ENCODE peak calls at places on chromosomes 2 and 18, in five cellular contexts. One of them, this sample, is unnamed. For H3K4me1, the result is how much of the 10 kb centered on the place peaks cover.

GRCh38 chr2:180191352-180192124 is 184.4 kb upstream of the CWC22 start:
- DNase-seq in cardiac muscle cell: peak
- DNase-seq in small intestine: no peak
- DNase-seq in uterus: no peak
- DNase-seq in psoas muscle: no peak
- DNase-seq in this sample: no peak

GRCh38 chr2:128615571-128615970 is 296.9 kb upstream of the HS6ST1 start:
- DNase-seq in psoas muscle: peak
- DNase-seq in small intestine: no peak
- DNase-seq in cardiac muscle cell: no peak
- DNase-seq in uterus: no peak
- DNase-seq in this sample: no peak

GRCh38 chr2:102717308-102718018 is 44.4 kb upstream of the TMEM182 start:
- DNase-seq in cardiac muscle cell: peak
- DNase-seq in small intestine: no peak
- DNase-seq in psoas muscle: peak
- DNase-seq in uterus: no peak
- DNase-seq in this sample: no peak

GRCh38 chr2:219179601-219180465 is 1.8 kb downstream of the RETREG2 start:
- DNase-seq in small intestine: no peak
- DNase-seq in cardiac muscle cell: no peak
- DNase-seq in uterus: no peak
- DNase-seq in psoas muscle: no peak
- DNase-seq in this sample: no peak

GRCh38 chr18:62045316-62045715 is 141.5 kb downstream of the PIGN start:
- DNase-seq in uterus: no peak
- DNase-seq in cardiac muscle cell: no peak
- DNase-seq in small intestine: no peak
- DNase-seq in psoas muscle: no peak
- DNase-seq in this sample: no peak

GRCh38 chr2:227164745-227165350 is 424 bp downstream of the COL4A3 start:
- DNase-seq in uterus: no peak
- DNase-seq in cardiac muscle cell: no peak
- DNase-seq in psoas muscle: peak
- DNase-seq in small intestine: no peak
- DNase-seq in this sample: peak

GRCh38 chr2:35298493-35298892 is 1057.1 kb upstream of the CRIM1 start:
- DNase-seq in uterus: no peak
- DNase-seq in small intestine: no peak
- DNase-seq in psoas muscle: no peak
- DNase-seq in cardiac muscle cell: peak
- DNase-seq in this sample: no peak

GRCh38 chr18:58847383-58848071 is 17.1 kb upstream of the ZNF532 start:
- DNase-seq in cardiac muscle cell: no peak
- DNase-seq in small intestine: peak
- DNase-seq in psoas muscle: peak
- DNase-seq in uterus: no peak
- DNase-seq in this sample: peak

GRCh38 chr18:62339106-62339988 is 14.2 kb downstream of the TNFRSF11A start:
- DNase-seq in uterus: no peak
- DNase-seq in psoas muscle: no peak
- DNase-seq in cardiac muscle cell: peak
- DNase-seq in small intestine: peak
- DNase-seq in this sample: peak

GRCh38 chr2:240999873-241000541 is 1.6 kb downstream of the SNED1 start:
- DNase-seq in uterus: no peak
- DNase-seq in psoas muscle: peak
- DNase-seq in small intestine: no peak
- DNase-seq in cardiac muscle cell: no peak
- DNase-seq in this sample: no peak

GRCh38 chr2:128644156-128644555 is 325.5 kb upstream of the HS6ST1 start:
- DNase-seq in small intestine: no peak
- DNase-seq in cardiac muscle cell: no peak
- DNase-seq in uterus: no peak
- DNase-seq in psoas muscle: no peak
- DNase-seq in this sample: no peak

GRCh38 chr2:70927138-70927537 is 8.6 kb upstream of the ATP6V1B1 start:
- DNase-seq in cardiac muscle cell: no peak
- DNase-seq in uterus: no peak
- DNase-seq in small intestine: no peak
- DNase-seq in psoas muscle: peak
- DNase-seq in this sample: no peak

GRCh38 chr18:58028109-58028784 is 15.8 kb upstream of the NEDD4L start:
- DNase-seq in psoas muscle: no peak
- DNase-seq in small intestine: peak
- DNase-seq in uterus: no peak
- DNase-seq in cardiac muscle cell: no peak
- DNase-seq in this sample: no peak

GRCh38 chr2:31287681-31288080 is 53.7 kb downstream of the EHD3 start:
- DNase-seq in psoas muscle: no peak
- DNase-seq in cardiac muscle cell: peak
- DNase-seq in small intestine: no peak
- DNase-seq in uterus: no peak
- DNase-seq in this sample: no peak

GRCh38 chr18:47436871-47437270 is 185.4 kb upstream of the SKOR2 start:
- DNase-seq in psoas muscle: no peak
- DNase-seq in cardiac muscle cell: no peak
- DNase-seq in small intestine: no peak
- DNase-seq in uterus: no peak
- DNase-seq in this sample: no peak

GRCh38 chr2:237885931-237886701 is 26.7 kb downstream of the RAMP1 start:
- DNase-seq in uterus: peak
- DNase-seq in cardiac muscle cell: peak
- DNase-seq in psoas muscle: peak
- DNase-seq in small intestine: peak
- DNase-seq in this sample: no peak

GRCh38 chr2:8004250-8004681 is 677.6 kb upstream of the ID2 start:
- DNase-seq in psoas muscle: no peak
- DNase-seq in small intestine: peak
- DNase-seq in uterus: peak
- DNase-seq in cardiac muscle cell: peak
- DNase-seq in this sample: peak

GRCh38 chr18:77821892-77822291 is 572.2 kb downstream of the GALR1 start:
- DNase-seq in psoas muscle: no peak
- DNase-seq in uterus: no peak
- DNase-seq in small intestine: no peak
- DNase-seq in cardiac muscle cell: no peak
- DNase-seq in this sample: no peak

GRCh38 chr2:170714156-170715061 is 728 bp upstream of the SP5 start:
- DNase-seq in psoas muscle: peak
- DNase-seq in small intestine: peak
- DNase-seq in uterus: peak
- DNase-seq in cardiac muscle cell: no peak
- DNase-seq in this sample: peak

GRCh38 chr18:24126155-24126947 is 12.5 kb upstream of the CABYR start:
- DNase-seq in psoas muscle: no peak
- DNase-seq in small intestine: no peak
- DNase-seq in cardiac muscle cell: peak
- DNase-seq in uterus: no peak
- DNase-seq in this sample: no peak

GRCh38 chr2:101520246-101520645 is 45.3 kb upstream of the RFX8 start:
- DNase-seq in psoas muscle: no peak
- DNase-seq in cardiac muscle cell: peak
- DNase-seq in small intestine: no peak
- DNase-seq in uterus: no peak
- DNase-seq in this sample: no peak

GRCh38 chr2:24075259-24075658 is 867 bp downstream of the SF3B6 start:
- DNase-seq in uterus: no peak
- DNase-seq in cardiac muscle cell: no peak
- DNase-seq in psoas muscle: no peak
- DNase-seq in small intestine: no peak
- DNase-seq in this sample: no peak
- H3K4me3 ChIP-seq in uterus: peak
- H3K4me3 ChIP-seq in cardiac muscle cell: peak
- H3K4me3 ChIP-seq in psoas muscle: peak
- H3K4me3 ChIP-seq in small intestine: no peak
- H3K4me3 ChIP-seq in this sample: peak

DNA sequence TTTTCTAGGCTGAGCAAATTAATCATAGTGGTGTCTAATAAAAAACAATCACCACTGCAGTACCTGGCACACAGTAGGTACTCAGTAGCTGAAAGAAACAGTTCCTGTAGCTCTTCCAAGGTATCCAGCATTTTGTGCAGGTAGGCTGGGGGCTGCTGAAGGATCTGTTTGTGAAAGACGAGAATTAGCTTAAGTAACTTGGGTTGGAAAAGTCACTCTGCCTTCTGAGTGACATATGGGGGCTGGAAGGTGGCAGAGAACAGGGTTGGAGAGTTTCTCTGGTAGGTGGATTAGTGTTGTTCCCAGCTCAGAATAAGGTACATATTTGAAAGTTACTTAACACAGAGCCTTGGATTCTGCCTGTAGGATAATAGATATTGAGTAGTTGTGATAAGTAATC is 72.8 kb downstream of the FMNL2 start:
- DNase-seq in uterus: no peak
- DNase-seq in psoas muscle: no peak
- DNase-seq in small intestine: no peak
- DNase-seq in cardiac muscle cell: no peak
- DNase-seq in this sample: no peak
- H3K27ac ChIP-seq in uterus: no peak
- H3K27ac ChIP-seq in psoas muscle: peak
- H3K27ac ChIP-seq in small intestine: no peak
- H3K27ac ChIP-seq in cardiac muscle cell: peak
- H3K27ac ChIP-seq in this sample: peak

GRCh38 chr2:159133795-159134194 is 152.7 kb downstream of the WDSUB1 start:
- DNase-seq in psoas muscle: no peak
- DNase-seq in small intestine: no peak
- DNase-seq in cardiac muscle cell: peak
- DNase-seq in uterus: no peak
- DNase-seq in this sample: no peak
- H3K4me1 ChIP-seq in psoas muscle: under half
- H3K4me1 ChIP-seq in small intestine: under half
- H3K4me1 ChIP-seq in cardiac muscle cell: half or more
- H3K4me1 ChIP-seq in uterus: under half
- H3K4me1 ChIP-seq in this sample: under half

GRCh38 chr2:96113367-96113677 is 3.0 kb downstream of the ADRA2B start:
- DNase-seq in uterus: no peak
- DNase-seq in psoas muscle: no peak
- DNase-seq in cardiac muscle cell: no peak
- DNase-seq in small intestine: no peak
- DNase-seq in this sample: no peak

GRCh38 chr2:96113951-96114350 is 2.4 kb downstream of the ADRA2B start:
- DNase-seq in cardiac muscle cell: no peak
- DNase-seq in uterus: no peak
- DNase-seq in psoas muscle: no peak
- DNase-seq in small intestine: no peak
- DNase-seq in this sample: no peak

GRCh38 chr2:96115631-96116423 is 544 bp downstream of the ADRA2B start:
- DNase-seq in small intestine: no peak
- DNase-seq in cardiac muscle cell: no peak
- DNase-seq in uterus: no peak
- DNase-seq in psoas muscle: no peak
- DNase-seq in this sample: no peak

GRCh38 chr2:96114903-96115581 is 1.3 kb downstream of the ADRA2B start:
- DNase-seq in uterus: no peak
- DNase-seq in small intestine: no peak
- DNase-seq in cardiac muscle cell: no peak
- DNase-seq in psoas muscle: no peak
- DNase-seq in this sample: no peak

GRCh38 chr2:96114546-96114902 is 1.8 kb downstream of the ADRA2B start:
- DNase-seq in small intestine: no peak
- DNase-seq in cardiac muscle cell: no peak
- DNase-seq in uterus: no peak
- DNase-seq in psoas muscle: no peak
- DNase-seq in this sample: no peak
- H3K4me3 ChIP-seq in small intestine: no peak
- H3K4me3 ChIP-seq in cardiac muscle cell: peak
- H3K4me3 ChIP-seq in uterus: no peak
- H3K4me3 ChIP-seq in psoas muscle: peak
- H3K4me3 ChIP-seq in this sample: no peak

GRCh38 chr18:12837747-12838146 is 46.3 kb downstream of the PTPN2 start:
- DNase-seq in psoas muscle: no peak
- DNase-seq in uterus: no peak
- DNase-seq in cardiac muscle cell: peak
- DNase-seq in small intestine: no peak
- DNase-seq in this sample: no peak
- H3K27ac ChIP-seq in psoas muscle: no peak
- H3K27ac ChIP-seq in uterus: peak
- H3K27ac ChIP-seq in cardiac muscle cell: no peak
- H3K27ac ChIP-seq in small intestine: no peak
- H3K27ac ChIP-seq in this sample: peak

DNA sequence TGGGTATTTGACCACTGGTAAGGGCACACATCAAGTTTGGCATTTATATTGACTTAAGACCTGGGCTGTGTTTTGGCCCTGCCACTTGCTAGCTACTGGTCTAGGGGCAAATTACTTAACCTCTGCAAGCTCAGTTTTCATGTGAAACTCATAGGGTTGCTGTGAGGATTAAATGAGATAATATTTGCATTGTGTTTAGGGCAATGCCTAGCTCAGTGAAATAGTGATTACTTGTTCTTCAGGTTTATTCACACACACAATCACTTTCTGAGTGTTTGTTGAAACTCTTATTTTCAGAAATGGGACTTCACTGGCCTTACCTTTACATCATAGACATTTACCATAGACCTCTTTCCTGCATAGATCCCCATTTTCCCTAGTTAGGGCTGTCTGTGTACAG is 12.3 kb downstream of the CERS6 start:
- DNase-seq in small intestine: no peak
- DNase-seq in uterus: no peak
- DNase-seq in psoas muscle: no peak
- DNase-seq in cardiac muscle cell: no peak
- DNase-seq in this sample: no peak
- H3K4me1 ChIP-seq in small intestine: under half
- H3K4me1 ChIP-seq in uterus: under half
- H3K4me1 ChIP-seq in psoas muscle: under half
- H3K4me1 ChIP-seq in cardiac muscle cell: under half
- H3K4me1 ChIP-seq in this sample: under half

DNA sequence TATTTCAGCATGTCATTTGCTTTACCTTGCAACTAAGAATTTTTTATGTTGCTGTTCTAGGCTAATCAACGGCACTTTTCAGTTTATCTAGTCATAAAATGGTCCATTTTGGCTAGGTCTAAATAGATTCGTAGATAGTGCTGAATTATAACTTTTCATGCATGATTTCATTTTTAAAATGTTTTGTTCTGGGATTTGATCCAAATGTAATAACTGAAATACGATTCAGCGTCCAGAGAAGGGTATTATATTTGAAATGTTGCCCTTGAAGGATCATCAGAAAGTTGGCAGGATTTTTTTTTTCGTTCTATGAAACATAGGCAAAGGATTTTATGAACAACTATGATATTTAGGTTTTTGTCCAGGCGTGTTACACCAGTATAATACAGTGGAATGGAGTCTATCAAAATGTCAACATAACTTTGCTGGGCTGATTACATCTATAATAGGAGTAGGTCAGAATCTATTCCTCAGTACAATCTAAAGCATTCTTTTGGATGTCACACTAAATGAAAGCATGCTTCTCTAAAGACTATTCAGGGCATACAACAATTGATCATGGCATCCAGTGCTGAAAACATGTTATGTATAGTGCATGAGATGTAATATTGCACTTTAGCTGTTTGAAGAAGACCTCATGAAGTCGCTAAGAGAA is 24.8 kb downstream of the TTC27 start:
- DNase-seq in small intestine: no peak
- DNase-seq in psoas muscle: no peak
- DNase-seq in cardiac muscle cell: no peak
- DNase-seq in uterus: no peak
- DNase-seq in this sample: no peak
- H3K4me3 ChIP-seq in small intestine: no peak
- H3K4me3 ChIP-seq in psoas muscle: no peak
- H3K4me3 ChIP-seq in cardiac muscle cell: no peak
- H3K4me3 ChIP-seq in uterus: no peak
- H3K4me3 ChIP-seq in this sample: no peak

This sample was measured in adrenal gland.